ENCODE peak calls at places on chromosomes 12 and 14, in six cellular contexts. O, T, L, K, C and N are unnamed samples.

GRCh38 chr14:76715927-76716200 is 45.4 kb upstream of the VASH1 start:
- DNase-seq in C (no peak), K (no peak), T (no peak), O (no peak), L (no peak), N (no peak)

GRCh38 chr12:123062682-123063426 is 82.4 kb downstream of the ARL6IP4 start:
- DNase-seq in T (no peak), C (peak; percentile 33), L (peak; percentile 81), O (peak; percentile 51), K (no peak), N (no peak)

GRCh38 chr12:96401061-96401871 is 1.0 kb upstream of the CDK17 start:
- DNase-seq in O (no peak), L (no peak), K (peak; percentile 48), T (no peak), C (peak; percentile 83), N (no peak)

GRCh38 chr14:25150934-25151790 is 101.2 kb upstream of the STXBP6 start:
- DNase-seq in C (peak; percentile 41), L (no peak), K (no peak), T (no peak), O (no peak), N (no peak)

GRCh38 chr14:59482120-59482434 is 2.1 kb downstream of the L3HYPDH start:
- DNase-seq in K (no peak), O (no peak), C (peak; percentile 28), L (no peak), T (no peak), N (no peak)

GRCh38 chr12:108605000-108605689 is 7.3 kb upstream of the TMEM119 start:
- DNase-seq in L (no peak), K (no peak), O (no peak), C (no peak), T (no peak), N (no peak)

GRCh38 chr14:29028973-29029582 is 262.5 kb downstream of the FOXG1 start:
- DNase-seq in K (no peak), O (peak; percentile 72), C (no peak), L (no peak), T (peak; percentile 15), N (no peak)

GRCh38 chr14:64508215-64508776 is 3.7 kb downstream of the ZBTB1 start:
- DNase-seq in O (no peak), C (peak; percentile 83), T (no peak), L (no peak), K (no peak), N (no peak)

GRCh38 chr14:75518625-75519024 is 3.6 kb upstream of the BATF start:
- DNase-seq in T (no peak), C (peak; percentile 87), L (no peak), O (no peak), K (no peak), N (no peak)

GRCh38 chr14:52801014-52801708 is 9.8 kb upstream of the GNPNAT1 start:
- DNase-seq in T (no peak), K (no peak), L (no peak), O (no peak), C (no peak), N (no peak)

GRCh38 chr14:93976477-93977057 is at the start of gene ASB2:
- DNase-seq in T (no peak), C (peak; percentile 76), O (peak; percentile 40), K (peak; percentile 29), L (peak; percentile 67), N (no peak)